ENCODE peak calls at places on chromosomes 11 and 22, in eight cellular contexts. U is uterus, M is fibroblast of pulmonary artery, E is WERI-Rb-1, X is cardiac fibroblast, A is choroid plexus epithelial cell, F is suprapubic skin, G is coronary artery. O is an unnamed sample.
A peak's percentile ranks its signal among the peaks of the same experiment; 100 is the strongest.

GRCh38 chr11:12217879-12218278 is 107.5 kb downstream of the MICAL2 start:
- DNase-seq in A (no peak), U (no peak), X (no peak), M (no peak), F (no peak), G (no peak), E (no peak), O (no peak)

GRCh38 chr22:26845016-26845728 is 187.8 kb downstream of the MIAT start:
- DNase-seq in A (peak; percentile 22), X (peak; percentile 17), M (peak; percentile 11), U (no peak), E (peak; percentile 14), G (no peak), F (peak; percentile 47), O (no peak)

GRCh38 chr11:35566885-35567284 is 41.5 kb upstream of the PAMR1 start:
- DNase-seq in A (no peak), U (no peak), M (no peak), F (no peak), E (no peak), G (no peak), X (no peak), O (no peak)

GRCh38 chr11:33033493-33033892 is 5.9 kb upstream of the TCP11L1 start:
- DNase-seq in F (no peak), U (no peak), X (no peak), A (no peak), M (no peak), E (no peak), G (no peak), O (no peak)

GRCh38 chr11:94525933-94526332 is 13.7 kb downstream of the C11orf97 start:
- DNase-seq in X (peak; percentile 89), M (peak; percentile 86), E (no peak), U (peak; percentile 50), G (no peak), A (peak; percentile 85), F (peak; percentile 80), O (peak; percentile 58)

GRCh38 chr22:26648761-26649363 is 8.5 kb upstream of the MIAT start:
- DNase-seq in F (no peak), G (no peak), E (no peak), M (no peak), U (no peak), X (peak; percentile 89), A (no peak), O (no peak)

GRCh38 chr22:47188337-47189055 is 426.0 kb downstream of the TBC1D22A start:
- DNase-seq in E (no peak), U (no peak), X (no peak), G (peak; percentile 66), A (no peak), M (no peak), F (peak; percentile 67), O (no peak)

GRCh38 chr22:31800065-31800464 is 46.2 kb downstream of the DEPDC5 start:
- DNase-seq in G (no peak), F (no peak), M (peak; percentile 35), X (no peak), E (no peak), U (no peak), A (peak; percentile 65), O (peak; percentile 39)

GRCh38 chr11:100687630-100688395 is 725 bp downstream of the ARHGAP42 start:
- DNase-seq in M (peak; percentile 89), F (no peak), G (peak; percentile 79), A (peak; percentile 87), X (peak; percentile 86), E (peak; percentile 68), U (peak; percentile 65), O (peak; percentile 81)

GRCh38 chr11:17596310-17596669 is 49.2 kb downstream of the OTOG start:
- DNase-seq in M (no peak), E (no peak), G (no peak), F (peak; percentile 24), X (no peak), A (no peak), U (no peak), O (no peak)

GRCh38 chr11:92330114-92330513 is 105.5 kb downstream of the FAT3 start:
- DNase-seq in G (no peak), F (no peak), X (no peak), U (no peak), M (no peak), E (no peak), A (peak; percentile 4), O (peak; percentile 64)

GRCh38 chr11:110908401-110909106 is 196.3 kb upstream of the ARHGAP20 start:
- DNase-seq in G (no peak), A (peak; percentile 95), U (no peak), M (peak; percentile 74), F (no peak), X (peak; percentile 64), E (peak; percentile 21), O (peak; percentile 35)

GRCh38 chr22:38923463-38924196 is 33.8 kb upstream of the APOBEC3A start:
- DNase-seq in X (peak; percentile 84), E (peak; percentile 88), U (peak; percentile 78), G (peak; percentile 82), A (peak; percentile 61), M (peak; percentile 69), F (no peak), O (peak; percentile 62)

GRCh38 chr22:45103756-45104155 is 60.0 kb upstream of the NUP50 start:
- DNase-seq in X (no peak), F (no peak), A (no peak), M (no peak), G (no peak), E (no peak), U (no peak), O (no peak)
- TF ChIP-seq CTCF in X (peak; percentile 12), F (no peak), A (peak; percentile 51), M (peak; percentile 15), G (no peak), E (peak; percentile 16), U (no peak), O (no peak)

GRCh38 chr22:37816543-37817180 is 6.5 kb upstream of the GALR3 start:
- DNase-seq in F (no peak), U (no peak), G (no peak), M (no peak), A (no peak), E (no peak), X (no peak), O (no peak)

GRCh38 chr22:37818397-37819099 is 4.6 kb upstream of the GALR3 start:
- DNase-seq in M (peak; percentile 52), X (peak; percentile 61), G (no peak), A (peak; percentile 57), E (peak; percentile 78), U (no peak), F (no peak), O (no peak)

GRCh38 chr22:37819100-37819433 is 4.1 kb upstream of the GALR3 start:
- DNase-seq in U (no peak), M (no peak), G (no peak), F (no peak), E (no peak), X (no peak), A (no peak), O (no peak)

GRCh38 chr22:37815593-37815992 is 7.6 kb upstream of the GALR3 start:
- DNase-seq in M (no peak), A (no peak), E (no peak), X (no peak), U (no peak), G (no peak), F (no peak), O (no peak)

DNA sequence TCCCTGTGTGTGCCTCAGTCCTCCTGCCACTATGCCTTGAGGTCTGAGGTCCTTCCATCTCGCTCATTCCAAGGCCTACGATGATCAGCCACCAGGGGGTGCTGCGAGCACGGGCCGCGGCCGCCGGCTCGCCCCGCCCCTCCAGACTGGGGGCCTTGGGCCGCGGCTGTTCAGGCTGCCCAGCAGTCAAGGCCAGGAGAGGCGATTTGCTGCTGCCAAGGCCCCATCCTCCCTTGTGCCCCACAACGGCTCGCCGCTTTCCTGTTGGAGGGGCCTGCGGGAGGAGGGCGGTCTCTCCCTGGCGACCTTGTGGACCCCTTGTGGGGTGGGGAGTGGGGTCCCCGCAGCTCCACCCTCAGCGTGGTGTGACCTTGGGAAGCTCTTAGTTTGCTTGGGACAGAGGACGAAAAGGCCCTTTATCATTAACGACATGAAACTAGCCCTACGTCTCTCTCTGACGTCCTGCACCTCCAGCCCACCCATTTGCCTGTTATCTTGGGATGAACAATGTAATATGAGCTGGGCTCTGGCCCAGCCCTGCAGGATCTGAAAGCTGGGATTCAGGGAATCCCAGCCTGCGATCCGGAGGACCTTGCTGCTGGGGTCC is 5.4 kb upstream of the GALR3 start:
- DNase-seq in X (peak; percentile 87), F (peak; percentile 89), A (peak; percentile 84), U (peak; percentile 89), E (peak; percentile 81), M (peak; percentile 82), G (peak; percentile 85), O (peak; percentile 71)
- TF ChIP-seq CTCF in X (peak; percentile 65), F (peak; percentile 96), A (peak; percentile 62), U (peak; percentile 98), E (peak; percentile 92), M (peak; percentile 60), G (peak; percentile 92), O (peak; percentile 92)

GRCh38 chr11:9276571-9276970 is 11.4 kb upstream of the DENND5A start:
- DNase-seq in G (no peak), A (no peak), F (no peak), M (peak; percentile 15), U (no peak), X (no peak), E (peak; percentile 16), O (no peak)
- TF ChIP-seq CTCF in G (no peak), A (no peak), F (no peak), M (no peak), U (no peak), X (no peak), E (no peak), O (no peak)

GRCh38 chr11:27497911-27498310 is 8.7 kb downstream of the LIN7C start:
- DNase-seq in F (no peak), X (no peak), A (no peak), E (no peak), M (no peak), U (no peak), G (no peak), O (no peak)

GRCh38 chr11:27496461-27496860 is 10.1 kb downstream of the LIN7C start:
- DNase-seq in A (no peak), M (peak; percentile 15), E (no peak), G (no peak), U (no peak), X (peak; percentile 40), F (no peak), O (no peak)

GRCh38 chr11:27501102-27501501 is 5.5 kb downstream of the LIN7C start:
- DNase-seq in G (no peak), U (no peak), X (no peak), E (no peak), A (no peak), F (no peak), M (no peak), O (no peak)

GRCh38 chr11:27495710-27496300 is 10.8 kb downstream of the LIN7C start:
- DNase-seq in M (no peak), A (no peak), F (no peak), G (no peak), U (no peak), E (peak; percentile 17), X (no peak), O (no peak)

DNA sequence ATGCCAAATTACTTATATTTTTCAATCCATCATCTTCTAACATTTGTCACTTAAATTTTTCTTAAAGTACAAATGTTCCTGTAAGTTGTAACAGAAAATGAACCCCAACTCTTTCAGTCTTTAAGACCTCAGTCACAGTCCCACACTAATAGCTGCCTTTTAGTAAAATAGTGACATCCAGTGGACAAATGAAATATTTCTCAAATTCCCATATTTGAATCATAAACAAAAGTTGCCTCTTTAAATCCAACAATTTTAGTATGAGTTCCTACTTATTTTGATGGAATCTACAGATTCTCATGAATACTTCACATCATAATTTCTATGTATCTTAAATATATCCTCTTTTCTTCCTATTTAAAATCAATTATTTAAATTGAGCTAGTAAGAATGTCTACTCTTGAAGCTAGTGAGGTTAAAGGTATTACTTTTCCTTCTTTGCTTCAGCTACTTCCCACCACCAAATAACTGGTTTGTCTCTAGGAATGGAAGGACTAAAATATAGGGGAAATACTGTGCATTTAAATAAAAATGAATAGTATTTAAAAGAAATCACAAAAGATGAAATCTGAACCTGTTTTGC is 9.2 kb downstream of the LIN7C start:
- DNase-seq in U (no peak), E (no peak), F (no peak), A (peak; percentile 58), X (peak; percentile 44), G (no peak), M (peak; percentile 52), O (peak; percentile 29)
- TF ChIP-seq CTCF in U (peak; percentile 30), E (no peak), F (peak; percentile 23), A (peak; percentile 52), X (peak; percentile 39), G (peak; percentile 51), M (peak; percentile 53), O (peak; percentile 29)